ENCODE peak calls at places on chromosomes 13 and 19, in five cellular contexts. One of them, this sample, is unnamed.

GRCh38 chr13:110400786-110401533 is 93.9 kb downstream of the COL4A2 start:
- DNase-seq in glutamatergic neuron: no peak
- DNase-seq in activated CD4-positive, alpha-beta T cell treated with anti-CD3 and anti-CD28 coated beads for 24 hours: no peak
- DNase-seq in COR-L47: no peak
- DNase-seq in tibial nerve: no peak
- DNase-seq in this sample: no peak

GRCh38 chr19:10187315-10187714 is 7.4 kb downstream of the DNMT1 start:
- DNase-seq in activated CD4-positive, alpha-beta T cell treated with anti-CD3 and anti-CD28 coated beads for 24 hours: no peak
- DNase-seq in glutamatergic neuron: no peak
- DNase-seq in COR-L47: no peak
- DNase-seq in tibial nerve: no peak
- DNase-seq in this sample: no peak

GRCh38 chr19:45607071-45608029 is 5.3 kb upstream of the GPR4 start:
- DNase-seq in activated CD4-positive, alpha-beta T cell treated with anti-CD3 and anti-CD28 coated beads for 24 hours: no peak
- DNase-seq in COR-L47: peak
- DNase-seq in tibial nerve: peak
- DNase-seq in glutamatergic neuron: peak
- DNase-seq in this sample: peak

GRCh38 chr19:38706792-38707511 is 37.3 kb downstream of the CAPN12 start:
- DNase-seq in glutamatergic neuron: no peak
- DNase-seq in tibial nerve: no peak
- DNase-seq in activated CD4-positive, alpha-beta T cell treated with anti-CD3 and anti-CD28 coated beads for 24 hours: no peak
- DNase-seq in COR-L47: no peak
- DNase-seq in this sample: no peak

GRCh38 chr13:86757236-86757978 is 913.8 kb upstream of the SLITRK5 start:
- DNase-seq in activated CD4-positive, alpha-beta T cell treated with anti-CD3 and anti-CD28 coated beads for 24 hours: no peak
- DNase-seq in glutamatergic neuron: no peak
- DNase-seq in COR-L47: no peak
- DNase-seq in tibial nerve: no peak
- DNase-seq in this sample: no peak

GRCh38 chr19:57789288-57789687 is 19.8 kb downstream of the ZNF586 start:
- DNase-seq in tibial nerve: no peak
- DNase-seq in activated CD4-positive, alpha-beta T cell treated with anti-CD3 and anti-CD28 coated beads for 24 hours: no peak
- DNase-seq in COR-L47: no peak
- DNase-seq in glutamatergic neuron: no peak
- DNase-seq in this sample: no peak

GRCh38 chr13:32555613-32556012 is 17.0 kb upstream of the N4BP2L2 start:
- DNase-seq in tibial nerve: no peak
- DNase-seq in activated CD4-positive, alpha-beta T cell treated with anti-CD3 and anti-CD28 coated beads for 24 hours: no peak
- DNase-seq in glutamatergic neuron: no peak
- DNase-seq in COR-L47: no peak
- DNase-seq in this sample: no peak

GRCh38 chr19:7975037-7975436 is 30.4 kb downstream of the ELAVL1 start:
- DNase-seq in COR-L47: no peak
- DNase-seq in tibial nerve: no peak
- DNase-seq in activated CD4-positive, alpha-beta T cell treated with anti-CD3 and anti-CD28 coated beads for 24 hours: no peak
- DNase-seq in glutamatergic neuron: no peak
- DNase-seq in this sample: peak

GRCh38 chr19:46478356-46478986 is 7.1 kb upstream of the PNMA8A start:
- DNase-seq in glutamatergic neuron: no peak
- DNase-seq in activated CD4-positive, alpha-beta T cell treated with anti-CD3 and anti-CD28 coated beads for 24 hours: no peak
- DNase-seq in COR-L47: peak
- DNase-seq in tibial nerve: no peak
- DNase-seq in this sample: no peak

GRCh38 chr13:31485651-31486051 is 253.7 kb upstream of the RXFP2 start:
- DNase-seq in tibial nerve: no peak
- DNase-seq in COR-L47: no peak
- DNase-seq in glutamatergic neuron: no peak
- DNase-seq in activated CD4-positive, alpha-beta T cell treated with anti-CD3 and anti-CD28 coated beads for 24 hours: no peak
- DNase-seq in this sample: no peak

GRCh38 chr19:42250666-42251531 is 4.0 kb downstream of the ERF start:
- DNase-seq in activated CD4-positive, alpha-beta T cell treated with anti-CD3 and anti-CD28 coated beads for 24 hours: no peak
- DNase-seq in COR-L47: no peak
- DNase-seq in glutamatergic neuron: no peak
- DNase-seq in tibial nerve: no peak
- DNase-seq in this sample: no peak

GRCh38 chr13:51958217-51958547 is 53.1 kb downstream of the ATP7B start:
- DNase-seq in COR-L47: peak
- DNase-seq in activated CD4-positive, alpha-beta T cell treated with anti-CD3 and anti-CD28 coated beads for 24 hours: no peak
- DNase-seq in tibial nerve: no peak
- DNase-seq in glutamatergic neuron: no peak
- DNase-seq in this sample: no peak

GRCh38 chr13:41935501-41935900 is 25.4 kb downstream of the VWA8 start:
- DNase-seq in glutamatergic neuron: no peak
- DNase-seq in activated CD4-positive, alpha-beta T cell treated with anti-CD3 and anti-CD28 coated beads for 24 hours: no peak
- DNase-seq in COR-L47: no peak
- DNase-seq in tibial nerve: no peak
- DNase-seq in this sample: no peak

GRCh38 chr13:86510792-86511191 is 711.6 kb upstream of the SLITRK6 start:
- DNase-seq in activated CD4-positive, alpha-beta T cell treated with anti-CD3 and anti-CD28 coated beads for 24 hours: no peak
- DNase-seq in glutamatergic neuron: no peak
- DNase-seq in COR-L47: no peak
- DNase-seq in tibial nerve: no peak
- DNase-seq in this sample: no peak

GRCh38 chr13:46051958-46052313 is 610 bp downstream of the ZC3H13 start:
- DNase-seq in glutamatergic neuron: no peak
- DNase-seq in COR-L47: no peak
- DNase-seq in activated CD4-positive, alpha-beta T cell treated with anti-CD3 and anti-CD28 coated beads for 24 hours: no peak
- DNase-seq in tibial nerve: peak
- DNase-seq in this sample: no peak

GRCh38 chr19:7722231-7722651 is 9.7 kb downstream of the CLEC4G start:
- DNase-seq in tibial nerve: no peak
- DNase-seq in glutamatergic neuron: peak
- DNase-seq in activated CD4-positive, alpha-beta T cell treated with anti-CD3 and anti-CD28 coated beads for 24 hours: no peak
- DNase-seq in COR-L47: no peak
- DNase-seq in this sample: no peak

GRCh38 chr13:52968074-52968700 is 60.4 kb upstream of the OLFM4 start:
- DNase-seq in tibial nerve: peak
- DNase-seq in COR-L47: peak
- DNase-seq in glutamatergic neuron: peak
- DNase-seq in activated CD4-positive, alpha-beta T cell treated with anti-CD3 and anti-CD28 coated beads for 24 hours: peak
- DNase-seq in this sample: peak

GRCh38 chr13:108961542-108962125 is 332.2 kb downstream of the MYO16 start:
- DNase-seq in tibial nerve: no peak
- DNase-seq in activated CD4-positive, alpha-beta T cell treated with anti-CD3 and anti-CD28 coated beads for 24 hours: peak
- DNase-seq in COR-L47: peak
- DNase-seq in glutamatergic neuron: no peak
- DNase-seq in this sample: no peak

GRCh38 chr19:3736106-3736724 is 25.3 kb downstream of the APBA3 start:
- DNase-seq in activated CD4-positive, alpha-beta T cell treated with anti-CD3 and anti-CD28 coated beads for 24 hours: no peak
- DNase-seq in glutamatergic neuron: no peak
- DNase-seq in tibial nerve: no peak
- DNase-seq in COR-L47: no peak
- DNase-seq in this sample: no peak

GRCh38 chr19:49858591-49858985 is 7.6 kb downstream of the PTOV1 start:
- DNase-seq in glutamatergic neuron: no peak
- DNase-seq in activated CD4-positive, alpha-beta T cell treated with anti-CD3 and anti-CD28 coated beads for 24 hours: no peak
- DNase-seq in tibial nerve: no peak
- DNase-seq in COR-L47: no peak
- DNase-seq in this sample: no peak

GRCh38 chr19:18700501-18701249 is 17.2 kb downstream of the CRTC1 start:
- DNase-seq in COR-L47: peak
- DNase-seq in activated CD4-positive, alpha-beta T cell treated with anti-CD3 and anti-CD28 coated beads for 24 hours: peak
- DNase-seq in tibial nerve: peak
- DNase-seq in glutamatergic neuron: peak
- DNase-seq in this sample: peak

GRCh38 chr19:48635966-48636858 is 967 bp downstream of the DBP start:
- DNase-seq in activated CD4-positive, alpha-beta T cell treated with anti-CD3 and anti-CD28 coated beads for 24 hours: no peak
- DNase-seq in glutamatergic neuron: no peak
- DNase-seq in COR-L47: peak
- DNase-seq in tibial nerve: no peak
- DNase-seq in this sample: peak

GRCh38 chr19:49331616-49332055 is 3.6 kb upstream of the CD37 start:
- DNase-seq in COR-L47: no peak
- DNase-seq in activated CD4-positive, alpha-beta T cell treated with anti-CD3 and anti-CD28 coated beads for 24 hours: peak
- DNase-seq in tibial nerve: no peak
- DNase-seq in glutamatergic neuron: no peak
- DNase-seq in this sample: no peak

GRCh38 chr19:29527500-29528328 is 1.9 kb downstream of the VSTM2B start:
- DNase-seq in activated CD4-positive, alpha-beta T cell treated with anti-CD3 and anti-CD28 coated beads for 24 hours: no peak
- DNase-seq in COR-L47: no peak
- DNase-seq in glutamatergic neuron: no peak
- DNase-seq in tibial nerve: no peak
- DNase-seq in this sample: no peak

GRCh38 chr13:33937373-33938087 is 119.6 kb downstream of the RFC3 start:
- DNase-seq in glutamatergic neuron: no peak
- DNase-seq in tibial nerve: no peak
- DNase-seq in activated CD4-positive, alpha-beta T cell treated with anti-CD3 and anti-CD28 coated beads for 24 hours: no peak
- DNase-seq in COR-L47: no peak
- DNase-seq in this sample: no peak

GRCh38 chr19:47095707-47096704 is 17.6 kb downstream of the ZC3H4 start:
- DNase-seq in glutamatergic neuron: no peak
- DNase-seq in COR-L47: no peak
- DNase-seq in activated CD4-positive, alpha-beta T cell treated with anti-CD3 and anti-CD28 coated beads for 24 hours: no peak
- DNase-seq in tibial nerve: no peak
- DNase-seq in this sample: peak

GRCh38 chr19:38805180-38805579 is 7.6 kb downstream of the LGALS4 start:
- DNase-seq in activated CD4-positive, alpha-beta T cell treated with anti-CD3 and anti-CD28 coated beads for 24 hours: no peak
- DNase-seq in COR-L47: no peak
- DNase-seq in glutamatergic neuron: no peak
- DNase-seq in tibial nerve: no peak
- DNase-seq in this sample: no peak

GRCh38 chr19:45578861-45579260 is 5.7 kb downstream of the OPA3 start:
- DNase-seq in tibial nerve: no peak
- DNase-seq in COR-L47: no peak
- DNase-seq in activated CD4-positive, alpha-beta T cell treated with anti-CD3 and anti-CD28 coated beads for 24 hours: no peak
- DNase-seq in glutamatergic neuron: no peak
- DNase-seq in this sample: no peak

GRCh38 chr13:98480915-98481510 is 95.9 kb downstream of the STK24 start:
- DNase-seq in activated CD4-positive, alpha-beta T cell treated with anti-CD3 and anti-CD28 coated beads for 24 hours: peak
- DNase-seq in COR-L47: no peak
- DNase-seq in tibial nerve: no peak
- DNase-seq in glutamatergic neuron: peak
- DNase-seq in this sample: no peak

GRCh38 chr13:109162248-109163051 is 533.0 kb downstream of the MYO16 start:
- DNase-seq in tibial nerve: no peak
- DNase-seq in activated CD4-positive, alpha-beta T cell treated with anti-CD3 and anti-CD28 coated beads for 24 hours: no peak
- DNase-seq in glutamatergic neuron: no peak
- DNase-seq in COR-L47: no peak
- DNase-seq in this sample: no peak

GRCh38 chr13:48236528-48237353 is 3.7 kb downstream of the ITM2B start:
- DNase-seq in COR-L47: no peak
- DNase-seq in tibial nerve: no peak
- DNase-seq in activated CD4-positive, alpha-beta T cell treated with anti-CD3 and anti-CD28 coated beads for 24 hours: no peak
- DNase-seq in glutamatergic neuron: no peak
- DNase-seq in this sample: no peak

GRCh38 chr13:31045621-31046081 is 113.2 kb downstream of the TEX26 start:
- DNase-seq in tibial nerve: no peak
- DNase-seq in activated CD4-positive, alpha-beta T cell treated with anti-CD3 and anti-CD28 coated beads for 24 hours: peak
- DNase-seq in glutamatergic neuron: no peak
- DNase-seq in COR-L47: no peak
- DNase-seq in this sample: peak

GRCh38 chr13:110869805-110870706 is 44.8 kb downstream of the ANKRD10 start:
- DNase-seq in glutamatergic neuron: peak
- DNase-seq in activated CD4-positive, alpha-beta T cell treated with anti-CD3 and anti-CD28 coated beads for 24 hours: no peak
- DNase-seq in tibial nerve: peak
- DNase-seq in COR-L47: no peak
- DNase-seq in this sample: peak

GRCh38 chr19:10858204-10858828 is 10.1 kb downstream of the C19orf38 start:
- DNase-seq in activated CD4-positive, alpha-beta T cell treated with anti-CD3 and anti-CD28 coated beads for 24 hours: no peak
- DNase-seq in glutamatergic neuron: peak
- DNase-seq in tibial nerve: no peak
- DNase-seq in COR-L47: no peak
- DNase-seq in this sample: no peak

GRCh38 chr19:47663435-47663910 is 49.7 kb upstream of the EHD2 start:
- DNase-seq in COR-L47: no peak
- DNase-seq in tibial nerve: no peak
- DNase-seq in glutamatergic neuron: no peak
- DNase-seq in activated CD4-positive, alpha-beta T cell treated with anti-CD3 and anti-CD28 coated beads for 24 hours: no peak
- DNase-seq in this sample: no peak

GRCh38 chr13:93603043-93603442 is 376.4 kb downstream of the GPC6 start:
- DNase-seq in tibial nerve: no peak
- DNase-seq in glutamatergic neuron: no peak
- DNase-seq in activated CD4-positive, alpha-beta T cell treated with anti-CD3 and anti-CD28 coated beads for 24 hours: no peak
- DNase-seq in COR-L47: no peak
- DNase-seq in this sample: no peak

GRCh38 chr19:28505134-28505533 is 707.8 kb downstream of the UQCRFS1 start:
- DNase-seq in activated CD4-positive, alpha-beta T cell treated with anti-CD3 and anti-CD28 coated beads for 24 hours: no peak
- DNase-seq in glutamatergic neuron: no peak
- DNase-seq in tibial nerve: no peak
- DNase-seq in COR-L47: no peak
- DNase-seq in this sample: no peak

GRCh38 chr13:59625121-59625520 is 538.6 kb downstream of the DIAPH3 start:
- DNase-seq in activated CD4-positive, alpha-beta T cell treated with anti-CD3 and anti-CD28 coated beads for 24 hours: no peak
- DNase-seq in tibial nerve: no peak
- DNase-seq in glutamatergic neuron: no peak
- DNase-seq in COR-L47: no peak
- DNase-seq in this sample: no peak

GRCh38 chr19:42130254-42130573 is 2.0 kb downstream of the POU2F2 start:
- DNase-seq in COR-L47: no peak
- DNase-seq in tibial nerve: no peak
- DNase-seq in activated CD4-positive, alpha-beta T cell treated with anti-CD3 and anti-CD28 coated beads for 24 hours: no peak
- DNase-seq in glutamatergic neuron: no peak
- DNase-seq in this sample: no peak

This sample was measured in gastrocnemius medialis.